ENCODE peak calls at places on chromosomes 1 and 21, in four cellular contexts. B, L, K and I are unnamed samples.

GRCh38 chr1:13899856-13900255 is 199.9 kb downstream of the PRDM2 start:
- DNase-seq in L (no peak), B (no peak), K (no peak), I (no peak)

GRCh38 chr1:19512545-19512944 is 27.2 kb upstream of the CAPZB start:
- DNase-seq in B (no peak), K (no peak), L (no peak), I (no peak)

GRCh38 chr21:42440187-42440792 is 36.6 kb downstream of the UBASH3A start:
- DNase-seq in B (no peak), L (no peak), K (no peak), I (no peak)

GRCh38 chr1:95742591-95743089 is 508.6 kb downstream of the RWDD3 start:
- DNase-seq in B (no peak), L (no peak), K (peak), I (no peak)

GRCh38 chr1:94628174-94628843 is 86.8 kb upstream of the F3 start:
- DNase-seq in K (no peak), B (no peak), L (no peak), I (no peak)

GRCh38 chr1:119953266-119953998 is 57.1 kb upstream of the ADAM30 start:
- DNase-seq in K (no peak), B (no peak), L (no peak), I (no peak)

GRCh38 chr1:66271216-66271903 is 262.6 kb upstream of the SGIP1 start:
- DNase-seq in L (peak), B (peak), K (peak), I (no peak)

GRCh38 chr1:15955552-15955951 is 20.3 kb downstream of the ZBTB17 start:
- DNase-seq in L (no peak), B (no peak), K (no peak), I (no peak)

GRCh38 chr1:51945591-51945990 is 44.9 kb downstream of the RAB3B start:
- DNase-seq in B (no peak), L (no peak), K (no peak), I (no peak)

GRCh38 chr1:206985162-206985749 is 15.0 kb upstream of the FCAMR start:
- DNase-seq in K (no peak), B (no peak), L (no peak), I (no peak)

GRCh38 chr1:26411624-26412074 is 1.0 kb downstream of the LIN28A start:
- DNase-seq in B (peak), L (no peak), K (no peak), I (no peak)

GRCh38 chr1:177487481-177487880 is 316.7 kb downstream of the BRINP2 start:
- DNase-seq in K (no peak), L (no peak), B (peak), I (no peak)

GRCh38 chr1:27760411-27760810 is 12.6 kb upstream of the STX12 start:
- DNase-seq in L (no peak), K (no peak), B (no peak), I (no peak)

GRCh38 chr1:88985692-88986091 is 6.7 kb downstream of the KYAT3 start:
- DNase-seq in K (peak), B (no peak), L (no peak), I (no peak)

GRCh38 chr1:221449801-221450470 is 292.0 kb downstream of the DUSP10 start:
- DNase-seq in L (no peak), B (no peak), K (no peak), I (no peak)

GRCh38 chr1:18997508-18997907 is 41.0 kb upstream of the IFFO2 start:
- DNase-seq in B (no peak), L (no peak), K (no peak), I (no peak)

GRCh38 chr1:47934243-47934805 is 62.9 kb downstream of the TRABD2B start:
- DNase-seq in K (no peak), L (peak), B (peak), I (no peak)

GRCh38 chr1:23533288-23534130 is 2.5 kb upstream of the E2F2 start:
- DNase-seq in K (no peak), L (no peak), B (no peak), I (no peak)

GRCh38 chr1:11068556-11069232 is 8.9 kb upstream of the SRM start:
- DNase-seq in K (no peak), L (no peak), B (no peak), I (no peak)

GRCh38 chr1:221706862-221707582 is 34.9 kb downstream of the DUSP10 start:
- DNase-seq in K (no peak), L (no peak), B (no peak), I (no peak)

GRCh38 chr1:194369060-194369459 is 1182.6 kb upstream of the B3GALT2 start:
- DNase-seq in K (no peak), B (no peak), L (no peak), I (no peak)

GRCh38 chr1:11692899-11693590 is 1.5 kb downstream of the DRAXIN start:
- DNase-seq in B (no peak), L (no peak), K (peak), I (no peak)

GRCh38 chr1:165542647-165543046 is 1.2 kb upstream of the LRRC52 start:
- DNase-seq in B (no peak), K (no peak), L (no peak), I (no peak)

GRCh38 chr1:236687273-236687672 is 974 bp downstream of the ACTN2 start:
- DNase-seq in L (no peak), B (no peak), K (no peak), I (no peak)

GRCh38 chr1:26361605-26362122 is 7.7 kb upstream of the CRYBG2 start:
- DNase-seq in B (no peak), K (no peak), L (no peak), I (no peak)

GRCh38 chr1:151934048-151934493 is 24.8 kb upstream of the THEM4 start:
- DNase-seq in B (peak), K (peak), L (no peak), I (no peak)

GRCh38 chr1:82560566-82560965 is 759.8 kb downstream of the ADGRL2 start:
- DNase-seq in L (no peak), B (no peak), K (no peak), I (no peak)

GRCh38 chr1:201123866-201124265 is 3.1 kb downstream of the ASCL5 start:
- DNase-seq in L (no peak), B (no peak), K (no peak), I (no peak)

GRCh38 chr1:84847253-84848247 is 45.5 kb downstream of the LPAR3 start:
- DNase-seq in K (peak), L (peak), B (no peak), I (peak)

GRCh38 chr1:41810446-41810845 is 108.3 kb downstream of the HIVEP3 start:
- DNase-seq in B (peak), K (peak), L (peak), I (no peak)

GRCh38 chr1:191831572-191831971 is 326.7 kb upstream of the RGS18 start:
- DNase-seq in L (no peak), B (no peak), K (no peak), I (no peak)

GRCh38 chr1:155882235-155882634 is 22.9 kb downstream of the SYT11 start:
- DNase-seq in L (no peak), K (no peak), B (no peak), I (no peak)

GRCh38 chr1:226738421-226738994 is 574 bp downstream of the ITPKB start:
- DNase-seq in L (peak), B (peak), K (peak), I (no peak)
- TF ChIP-seq CTCF in L (no peak), B (no peak), K (no peak), I (no peak)

GRCh38 chr1:72186733-72187307 is 95.5 kb downstream of the NEGR1 start:
- DNase-seq in K (no peak), L (no peak), B (no peak), I (no peak)
- TF ChIP-seq CTCF in K (peak), L (peak), B (peak), I (peak)

GRCh38 chr1:162197615-162198497 is 128.4 kb downstream of the NOS1AP start:
- DNase-seq in L (no peak), B (no peak), K (no peak), I (no peak)
- TF ChIP-seq CTCF in L (no peak), B (no peak), K (peak), I (peak)

GRCh38 chr1:58508629-58509028 is 37.9 kb downstream of the OMA1 start:
- DNase-seq in B (no peak), K (no peak), L (no peak), I (no peak)

GRCh38 chr1:58515794-58516401 is 30.6 kb downstream of the OMA1 start:
- DNase-seq in B (peak), K (peak), L (no peak), I (no peak)

DNA sequence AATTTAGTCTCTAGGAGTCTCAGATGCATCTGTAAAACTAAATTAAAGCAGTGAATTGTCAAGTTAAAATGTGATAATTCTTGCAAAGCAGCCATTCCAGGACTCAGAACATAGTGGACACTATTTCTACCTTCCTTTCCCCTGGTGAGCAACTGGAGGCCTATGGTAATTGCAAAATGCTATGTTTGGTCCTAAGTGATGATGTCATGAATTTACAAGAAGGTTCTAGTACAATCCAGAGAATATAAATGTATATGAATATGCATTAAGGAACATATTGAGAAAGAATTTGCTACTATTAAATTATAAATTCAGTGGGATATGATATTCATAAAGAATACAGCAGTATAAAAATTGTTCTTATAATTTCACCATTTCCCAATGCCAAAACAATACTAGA is 32.6 kb downstream of the OMA1 start:
- DNase-seq in B (no peak), L (no peak), K (no peak), I (no peak)
- TF ChIP-seq CTCF in B (no peak), L (no peak), K (no peak), I (no peak)

DNA sequence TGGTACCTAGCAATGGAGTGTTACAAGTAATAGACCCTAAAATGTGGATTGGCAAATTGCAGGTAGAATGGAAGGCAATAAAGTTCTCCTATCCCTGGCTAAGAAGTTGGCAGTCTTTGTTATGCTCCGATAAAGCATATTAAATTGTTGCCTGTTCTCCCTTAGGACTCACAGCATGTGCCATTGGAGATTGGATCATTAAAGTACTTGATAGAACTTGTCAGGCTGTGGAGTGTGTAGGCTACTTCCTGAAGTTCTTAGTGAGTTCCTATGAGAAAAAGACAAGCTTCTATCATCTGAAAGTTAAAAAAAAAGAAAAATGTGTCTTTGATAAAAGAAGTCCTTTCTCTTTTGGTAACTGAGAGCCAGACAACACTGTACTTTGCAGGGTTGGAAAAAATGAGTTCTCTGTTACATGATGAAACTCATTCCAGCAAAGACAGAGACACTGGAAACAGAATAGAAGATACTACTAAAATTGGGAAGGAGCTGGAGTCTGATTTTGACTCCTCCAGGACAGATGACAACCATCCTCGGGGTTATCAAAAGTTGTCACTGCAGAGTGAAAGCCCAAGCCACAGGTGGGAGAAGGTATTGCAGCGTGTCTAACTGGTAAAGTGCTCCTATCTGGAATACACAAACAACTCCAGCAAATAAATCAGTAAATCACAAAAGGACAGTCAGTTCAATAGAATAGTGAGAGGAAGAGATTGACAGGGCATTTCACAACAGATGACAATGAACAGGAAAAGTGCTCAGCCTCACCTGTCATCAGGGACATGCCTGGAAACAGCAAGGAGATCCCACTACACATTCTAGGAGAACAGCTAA is 87.5 kb upstream of the WDR26 start:
- DNase-seq in K (no peak), L (no peak), B (no peak), I (no peak)
- TF ChIP-seq CTCF in K (no peak), L (peak), B (no peak), I (peak)